ENCODE peak calls at places on chromosome 2, in six cellular contexts. M, I, T, E, C and H are unnamed samples.

GRCh38 chr2:38526195-38526594 is 76.5 kb downstream of the HNRNPLL start:
- DNase-seq in M (no peak), I (no peak), T (no peak), E (no peak), C (no peak), H (no peak)

GRCh38 chr2:100365434-100365833 is 43.1 kb upstream of the LONRF2 start:
- DNase-seq in M (peak; percentile 87), I (no peak), T (peak; percentile 87), E (peak; percentile 77), C (peak; percentile 86), H (no peak)

GRCh38 chr2:181683518-181684453 is 3.5 kb upstream of the NEUROD1 start:
- DNase-seq in M (no peak), I (no peak), T (no peak), E (no peak), C (peak; percentile 16), H (no peak)

GRCh38 chr2:12931211-12931844 is 214.6 kb downstream of the TRIB2 start:
- DNase-seq in M (peak; percentile 67), I (no peak), T (peak; percentile 30), E (peak; percentile 10), C (peak; percentile 28), H (peak; percentile 25)

GRCh38 chr2:26519396-26519991 is 41.6 kb upstream of the OTOF start:
- DNase-seq in M (no peak), I (no peak), T (no peak), E (no peak), C (no peak), H (peak; percentile 24)

GRCh38 chr2:189580662-189581353 is at the start of gene SLC40A1:
- DNase-seq in M (peak; percentile 61), I (peak; percentile 93), T (no peak), E (peak; percentile 74), C (no peak), H (peak; percentile 72)

GRCh38 chr2:111946294-111947114 is 48.1 kb downstream of the MERTK start:
- DNase-seq in M (peak; percentile 99), I (peak; percentile 75), T (peak; percentile 87), E (peak; percentile 92), C (peak; percentile 94), H (no peak)

GRCh38 chr2:22375094-22375493 is 1009.9 kb upstream of the KLHL29 start:
- DNase-seq in M (no peak), I (no peak), T (no peak), E (no peak), C (no peak), H (no peak)

GRCh38 chr2:38856165-38856564 is 19.6 kb downstream of the DHX57 start:
- DNase-seq in M (peak; percentile 63), I (no peak), T (peak; percentile 2), E (no peak), C (no peak), H (no peak)

GRCh38 chr2:24793752-24794477 is 690 bp downstream of the CENPO start:
- DNase-seq in M (peak; percentile 41), I (no peak), T (no peak), E (no peak), C (no peak), H (no peak)

GRCh38 chr2:44118257-44118656 is 50.4 kb upstream of the PPM1B start:
- DNase-seq in M (no peak), I (no peak), T (no peak), E (no peak), C (no peak), H (no peak)

GRCh38 chr2:50763776-50764175 is 268.2 kb downstream of the NRXN1 start:
- DNase-seq in M (no peak), I (no peak), T (no peak), E (no peak), C (no peak), H (no peak)

GRCh38 chr2:43020990-43021677 is 205.3 kb downstream of the ZFP36L2 start:
- DNase-seq in M (no peak), I (peak; percentile 45), T (no peak), E (no peak), C (no peak), H (no peak)

GRCh38 chr2:157840568-157841156 is 35.5 kb downstream of the ACVR1 start:
- DNase-seq in M (no peak), I (peak; percentile 80), T (no peak), E (no peak), C (no peak), H (no peak)

GRCh38 chr2:10493636-10494281 is 45.6 kb upstream of the ODC1 start:
- DNase-seq in M (peak; percentile 99), I (peak; percentile 54), T (peak; percentile 74), E (peak; percentile 85), C (no peak), H (peak; percentile 83)

GRCh38 chr2:71299507-71299906 is 32.1 kb upstream of the ZNF638 start:
- DNase-seq in M (peak; percentile 71), I (no peak), T (no peak), E (no peak), C (no peak), H (no peak)

GRCh38 chr2:153477641-153478288 is 797 bp downstream of the RPRM start:
- DNase-seq in M (no peak), I (no peak), T (no peak), E (no peak), C (no peak), H (no peak)

GRCh38 chr2:6081542-6081872 is 389.3 kb downstream of the SOX11 start:
- DNase-seq in M (no peak), I (no peak), T (no peak), E (no peak), C (no peak), H (no peak)

GRCh38 chr2:29108225-29108624 is 7.0 kb upstream of the CLIP4 start:
- DNase-seq in M (peak; percentile 88), I (no peak), T (peak; percentile 88), E (no peak), C (peak; percentile 87), H (no peak)

GRCh38 chr2:30780776-30781330 is 26.4 kb downstream of the CAPN13 start:
- DNase-seq in M (no peak), I (no peak), T (no peak), E (no peak), C (no peak), H (no peak)

GRCh38 chr2:132256251-132256902 is 94.6 kb upstream of the ANKRD30BL start:
- DNase-seq in M (no peak), I (no peak), T (no peak), E (no peak), C (no peak), H (no peak)

GRCh38 chr2:23385748-23386421 is 906 bp downstream of the KLHL29 start:
- DNase-seq in M (no peak), I (peak; percentile 71), T (no peak), E (no peak), C (no peak), H (no peak)

GRCh38 chr2:6845312-6845711 is 20.4 kb downstream of the CMPK2 start:
- DNase-seq in M (no peak), I (no peak), T (no peak), E (no peak), C (no peak), H (no peak)

GRCh38 chr2:211367711-211368110 is 811.3 kb downstream of the CPS1 start:
- DNase-seq in M (peak; percentile 36), I (no peak), T (no peak), E (no peak), C (no peak), H (no peak)

GRCh38 chr2:216024779-216025178 is 11.4 kb upstream of the MREG start:
- DNase-seq in M (no peak), I (no peak), T (no peak), E (no peak), C (no peak), H (no peak)

GRCh38 chr2:191012845-191013616 is 940 bp downstream of the STAT1 start:
- DNase-seq in M (no peak), I (no peak), T (no peak), E (no peak), C (no peak), H (no peak)

GRCh38 chr2:239937866-239938640 is 87.1 kb downstream of the NDUFA10 start:
- DNase-seq in M (no peak), I (peak; percentile 53), T (no peak), E (no peak), C (no peak), H (no peak)

GRCh38 chr2:236793041-236794011 is 223.7 kb downstream of the ACKR3 start:
- DNase-seq in M (no peak), I (no peak), T (no peak), E (no peak), C (no peak), H (no peak)

GRCh38 chr2:118250463-118250862 is 162.2 kb downstream of the INSIG2 start:
- DNase-seq in M (peak; percentile 72), I (no peak), T (no peak), E (no peak), C (peak; percentile 29), H (no peak)

GRCh38 chr2:200860092-200860795 is 4.2 kb downstream of the CLK1 start:
- DNase-seq in M (no peak), I (no peak), T (no peak), E (no peak), C (no peak), H (no peak)
- H3K4me3 ChIP-seq in M (peak overlapping the region; percentile 93), I (peak overlapping the region; percentile 95), T (no peak overlapping the region), E (peak overlapping the region; percentile 90), C (no peak overlapping the region), H (no peak overlapping the region)

GRCh38 chr2:65129613-65130439 is at the start of gene RAB1A:
- DNase-seq in M (peak; percentile 99), I (peak; percentile 100), T (peak; percentile 99), E (peak; percentile 99), C (peak; percentile 98), H (peak; percentile 95)

GRCh38 chr2:65133626-65134025 is 3.7 kb upstream of the RAB1A start:
- DNase-seq in M (no peak), I (no peak), T (no peak), E (no peak), C (no peak), H (no peak)

GRCh38 chr2:65128297-65129190 is 1.4 kb downstream of the RAB1A start:
- DNase-seq in M (peak; percentile 69), I (peak; percentile 74), T (no peak), E (peak; percentile 14), C (no peak), H (no peak)

GRCh38 chr2:65129276-65129612 is 662 bp downstream of the RAB1A start:
- DNase-seq in M (no peak), I (no peak), T (no peak), E (no peak), C (no peak), H (peak; percentile 15)

GRCh38 chr2:65130440-65131175 is 702 bp upstream of the RAB1A start:
- DNase-seq in M (no peak), I (no peak), T (no peak), E (peak; percentile 9), C (no peak), H (no peak)
- H3K27ac ChIP-seq in M (peak overlapping the region; percentile 56), I (peak overlapping the region; percentile 99), T (peak overlapping the region; percentile 89), E (peak overlapping the region; percentile 97), C (peak overlapping the region; percentile 67), H (peak overlapping the region; percentile 97)

GRCh38 chr2:135023886-135024285 is 23.4 kb downstream of the MAP3K19 start:
- DNase-seq in M (no peak), I (no peak), T (no peak), E (no peak), C (no peak), H (no peak)
- H3K4me3 ChIP-seq in M (no peak overlapping the region), I (no peak overlapping the region), T (no peak overlapping the region), E (no peak overlapping the region), C (no peak overlapping the region), H (no peak overlapping the region)

DNA sequence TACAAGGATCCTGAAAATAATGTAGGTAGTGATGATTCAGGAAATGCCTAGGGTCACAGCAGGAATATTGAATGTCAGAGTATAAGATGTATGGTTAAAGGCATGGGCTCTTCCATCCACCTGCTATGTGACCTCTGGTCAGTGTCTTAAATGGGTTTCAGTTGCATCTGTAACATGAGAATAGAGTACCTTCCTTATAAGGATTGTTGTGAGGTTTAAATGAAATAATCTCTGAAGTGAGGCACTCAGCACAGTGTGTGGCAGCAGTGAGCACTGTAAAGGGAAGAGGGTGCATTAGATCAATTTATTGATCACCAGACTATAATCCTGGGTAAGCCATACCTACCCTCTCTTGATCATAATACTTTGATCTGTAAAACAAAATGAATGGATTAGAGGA is 319.1 kb downstream of the SLC4A3 start:
- DNase-seq in M (no peak), I (no peak), T (no peak), E (no peak), C (no peak), H (no peak)
- H3K27ac ChIP-seq in M (no peak overlapping the region), I (no peak overlapping the region), T (no peak overlapping the region), E (no peak overlapping the region), C (no peak overlapping the region), H (no peak overlapping the region)